ENCODE peak calls at places on chromosomes 11 and 22, in ten cellular contexts. W is SJCRH30; Z is AG09309; D is suprapubic skin; E is CD8-positive, alpha-beta memory T cell; B is AG04449; R is right atrium auricular region; Y is WERI-Rb-1; J is GM12865; V is adipocyte. N is an unnamed sample.
A peak's percentile ranks its signal among the peaks of the same experiment; 100 is the strongest.

GRCh38 chr11:76802151-76802550 is 19.0 kb downstream of the TSKU start:
- DNase-seq in D (no peak), B (no peak), V (no peak), J (no peak), R (peak; percentile 32), Z (no peak), E (no peak), Y (no peak), W (no peak), N (no peak)

GRCh38 chr22:21624120-21624879 is 5.5 kb downstream of the YDJC start:
- DNase-seq in D (no peak), B (no peak), V (peak; percentile 50), R (no peak), Y (peak; percentile 66), E (peak; percentile 23), J (no peak), Z (no peak), W (peak; percentile 45), N (no peak)

GRCh38 chr22:24421428-24421931 is 5.9 kb upstream of the ADORA2A start:
- DNase-seq in J (peak; percentile 51), Z (no peak), R (no peak), B (no peak), Y (peak; percentile 82), E (peak; percentile 49), W (no peak), D (no peak), V (no peak), N (no peak)

GRCh38 chr22:20117656-20118571 is 888 bp upstream of the TRMT2A start:
- DNase-seq in V (peak; percentile 63), D (no peak), B (no peak), R (no peak), Y (no peak), Z (no peak), W (no peak), E (peak; percentile 54), J (peak; percentile 61), N (no peak)

GRCh38 chr11:81495699-81496292 is 1237.9 kb downstream of the FAM181B start:
- DNase-seq in W (no peak), D (no peak), J (no peak), Y (no peak), R (no peak), Z (no peak), E (no peak), V (no peak), B (no peak), N (no peak)

GRCh38 chr11:112195906-112196305 is 20.6 kb downstream of the BCO2 start:
- DNase-seq in W (no peak), J (no peak), E (no peak), D (no peak), V (peak; percentile 43), R (no peak), B (no peak), Z (peak; percentile 31), Y (no peak), N (no peak)

GRCh38 chr11:2927851-2928604 is 1.2 kb downstream of the PHLDA2 start:
- DNase-seq in J (no peak), V (peak; percentile 49), Y (no peak), B (no peak), Z (no peak), E (no peak), R (no peak), W (no peak), D (no peak), N (no peak)

GRCh38 chr11:130131957-130132850 is 27.4 kb upstream of the ST14 start:
- DNase-seq in Z (peak; percentile 17), W (peak; percentile 68), E (peak; percentile 53), V (peak; percentile 84), J (peak; percentile 75), R (peak; percentile 73), D (no peak), B (no peak), Y (peak; percentile 57), N (peak; percentile 63)

GRCh38 chr11:130478204-130478701 is 29.8 kb downstream of the ADAMTS15 start:
- DNase-seq in Z (peak; percentile 71), B (peak; percentile 54), W (peak; percentile 80), J (no peak), V (peak; percentile 88), R (peak; percentile 92), D (peak; percentile 87), E (no peak), Y (no peak), N (no peak)

DNA sequence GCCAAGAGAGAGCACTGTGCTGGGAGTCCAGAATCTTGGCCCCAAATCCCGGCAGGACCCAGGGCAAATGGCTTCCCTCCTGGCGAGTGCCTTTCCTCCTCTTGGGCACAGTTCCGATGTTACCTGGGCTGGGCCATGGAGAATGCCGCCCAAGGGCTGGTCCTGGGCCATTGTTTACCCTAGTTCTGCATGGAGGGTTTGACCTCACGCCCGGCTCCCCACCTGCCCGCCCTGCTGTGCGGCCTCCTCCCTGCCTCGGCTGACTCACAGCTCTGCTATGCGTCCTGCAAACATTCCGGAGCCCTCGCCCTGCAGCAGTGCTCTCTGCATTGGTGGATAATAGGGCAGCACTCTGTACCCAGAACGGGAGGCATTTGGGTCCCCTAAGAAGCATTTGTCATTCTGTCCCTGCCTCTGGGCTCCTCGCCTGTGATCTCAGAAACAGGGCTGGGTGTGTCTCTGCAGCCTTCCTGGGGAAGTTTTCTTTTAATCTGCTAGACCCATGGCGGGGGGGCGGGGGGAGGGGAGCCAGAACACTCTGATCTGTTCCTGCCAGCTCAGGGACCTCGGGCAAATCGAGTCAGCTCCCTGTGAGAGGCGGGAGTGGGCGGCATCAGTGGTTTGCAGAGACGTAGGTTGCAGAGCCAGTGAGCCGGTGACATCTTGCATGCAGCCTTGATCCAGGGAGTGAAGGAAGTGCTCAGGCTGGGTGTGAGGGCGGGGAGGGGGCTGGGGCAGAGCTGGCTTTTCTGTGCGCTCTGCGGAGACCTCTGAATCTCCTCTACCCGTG is 32.9 kb upstream of the SMIM38 start:
- DNase-seq in J (peak; percentile 33), Z (no peak), R (peak; percentile 74), B (no peak), W (peak; percentile 67), Y (no peak), V (peak; percentile 76), E (peak; percentile 64), D (peak; percentile 72), N (no peak)
- H3K4me3 ChIP-seq in J (no peak overlapping the region), Z (no peak overlapping the region), R (no peak overlapping the region), B (peak overlapping the region; percentile 23), W (no peak overlapping the region), Y (no peak overlapping the region), V (no peak overlapping the region), E (peak overlapping the region; percentile 34), D (peak overlapping the region; percentile 18), N (no peak overlapping the region)

DNA sequence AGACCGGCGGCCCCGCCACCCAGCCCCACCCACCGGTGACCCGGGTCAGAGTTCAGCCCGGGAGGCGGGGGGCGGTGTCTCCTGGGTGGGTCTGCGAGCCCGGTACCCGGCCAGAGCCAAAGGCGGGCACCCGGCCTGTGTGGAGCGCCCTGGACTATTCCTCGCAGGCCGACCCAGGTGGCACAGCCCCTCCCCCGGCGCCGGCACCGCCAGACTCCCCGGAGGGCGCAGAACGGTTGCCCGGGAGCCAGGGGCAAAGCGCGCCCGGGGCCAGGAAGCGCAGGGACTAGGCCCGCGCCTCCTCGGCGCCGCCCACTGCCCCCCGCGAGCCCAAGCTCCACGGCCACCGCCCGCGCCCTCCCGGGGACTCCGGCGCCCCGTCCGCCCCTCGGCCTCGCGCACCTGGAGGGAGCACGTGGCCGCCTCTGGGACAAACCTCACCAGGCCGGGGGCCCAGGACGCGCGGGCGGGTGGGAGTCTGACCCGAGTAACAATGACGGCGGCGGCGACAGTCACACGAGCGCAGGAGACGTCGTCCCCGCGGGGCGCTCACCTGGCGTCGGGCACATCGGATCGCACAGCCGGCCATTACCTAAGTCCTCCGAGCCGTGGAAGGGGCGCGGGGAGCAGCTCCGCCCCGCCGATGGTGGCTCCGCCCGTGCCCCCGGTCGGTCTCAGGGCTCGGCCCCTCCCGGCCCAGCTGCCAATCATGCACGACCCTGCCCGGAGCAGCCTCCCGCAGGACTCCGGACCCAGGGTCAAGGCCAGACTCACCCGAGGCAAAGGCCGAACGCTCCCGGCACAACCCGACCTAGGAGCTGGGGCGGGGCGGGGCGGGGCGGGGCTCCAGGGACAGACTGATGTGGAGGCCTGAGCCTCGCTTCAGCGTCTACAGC is 7.5 kb downstream of the PLXNB2 start:
- DNase-seq in W (no peak), Y (no peak), V (no peak), J (no peak), E (no peak), Z (no peak), R (no peak), B (no peak), D (no peak), N (no peak)
- H3K4me3 ChIP-seq in W (no peak overlapping the region), Y (no peak overlapping the region), V (peak overlapping the region; percentile 41), J (no peak overlapping the region), E (no peak overlapping the region), Z (no peak overlapping the region), R (peak overlapping the region; percentile 50), B (peak overlapping the region; percentile 34), D (peak overlapping the region; percentile 53), N (no peak overlapping the region)

GRCh38 chr11:62444271-62444833 is 25.5 kb downstream of the SCGB1A1 start:
- DNase-seq in W (peak; percentile 85), R (peak; percentile 86), E (no peak), Z (no peak), V (no peak), D (peak; percentile 92), Y (peak; percentile 26), J (peak; percentile 37), B (no peak), N (no peak)
- H3K4me3 ChIP-seq in W (peak overlapping the region; percentile 43), R (peak overlapping the region; percentile 37), E (no peak overlapping the region), Z (peak overlapping the region; percentile 41), V (peak overlapping the region; percentile 76), D (peak overlapping the region; percentile 43), Y (peak overlapping the region; percentile 48), J (peak overlapping the region; percentile 47), B (peak overlapping the region; percentile 47), N (no peak overlapping the region)

GRCh38 chr11:85810871-85811611 is at the start of gene SYTL2:
- DNase-seq in J (peak; percentile 41), W (peak; percentile 84), V (peak; percentile 82), E (peak; percentile 78), B (no peak), Y (peak; percentile 82), Z (no peak), D (peak; percentile 73), R (no peak), N (no peak)

GRCh38 chr11:85809191-85809590 is 1.8 kb downstream of the SYTL2 start:
- DNase-seq in E (peak; percentile 55), B (no peak), Z (no peak), W (peak; percentile 89), D (no peak), R (no peak), J (no peak), Y (peak; percentile 71), V (no peak), N (no peak)

GRCh38 chr11:85810521-85810870 is 445 bp downstream of the SYTL2 start:
- DNase-seq in Y (no peak), E (no peak), D (no peak), J (no peak), Z (no peak), W (no peak), B (no peak), V (no peak), R (no peak), N (no peak)

GRCh38 chr11:85811624-85812023 is 683 bp upstream of the SYTL2 start:
- DNase-seq in E (no peak), B (no peak), D (no peak), R (no peak), V (no peak), Z (no peak), Y (no peak), J (no peak), W (no peak), N (no peak)

DNA sequence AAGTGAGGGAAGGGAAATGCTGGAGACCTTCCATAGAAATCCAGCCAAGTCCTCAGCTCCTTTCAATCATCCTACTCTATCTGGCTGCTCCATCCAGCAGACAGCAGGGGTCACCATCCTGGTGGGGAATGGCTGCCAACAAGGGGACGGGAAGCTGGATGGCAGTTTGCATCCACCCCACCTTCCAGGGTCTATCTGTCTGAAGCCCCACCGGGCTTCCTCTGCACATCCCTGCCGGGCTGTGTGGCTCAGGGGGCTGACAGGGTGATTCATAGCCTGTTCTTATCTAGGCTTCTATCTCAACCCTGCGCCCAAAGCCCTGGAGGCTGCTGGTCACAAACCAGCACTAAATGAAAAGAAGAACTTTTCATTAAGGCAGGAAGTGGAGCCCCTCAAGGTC is 1.1 kb downstream of the SYTL2 start:
- DNase-seq in B (no peak), E (peak; percentile 33), R (no peak), V (peak; percentile 34), Y (peak; percentile 44), J (no peak), Z (no peak), D (no peak), W (peak; percentile 76), N (no peak)
- H3K4me3 ChIP-seq in B (peak overlapping the region; percentile 71), E (peak overlapping the region; percentile 77), R (peak overlapping the region; percentile 57), V (peak overlapping the region; percentile 80), Y (no peak overlapping the region), J (no peak overlapping the region), Z (no peak overlapping the region), D (peak overlapping the region; percentile 69), W (peak overlapping the region; percentile 70), N (no peak overlapping the region)